ENCODE peak calls at places on chromosomes 3 and 15, in six cellular contexts. Q, H, I, L, S and R are unnamed samples.

GRCh38 chr3:12388185-12388584 is 96.1 kb upstream of the TSEN2 start:
- DNase-seq in I (no peak), S (no peak), L (no peak), Q (no peak), H (no peak), R (no peak)

GRCh38 chr3:132445812-132446211 is 28.5 kb downstream of the DNAJC13 start:
- DNase-seq in I (peak; percentile 83), L (no peak), Q (peak; percentile 61), S (no peak), H (no peak), R (peak; percentile 76)

GRCh38 chr3:59885103-59885502 is 835.3 kb upstream of the CFAP20DC start:
- DNase-seq in H (no peak), L (no peak), S (no peak), I (no peak), Q (no peak), R (no peak)

GRCh38 chr3:12553921-12554391 is 2.9 kb upstream of the MKRN2 start:
- DNase-seq in Q (no peak), H (peak; percentile 37), L (no peak), S (no peak), I (peak; percentile 29), R (no peak)

GRCh38 chr3:170301404-170301803 is 56.1 kb upstream of the SKIL start:
- DNase-seq in S (no peak), Q (peak; percentile 32), L (no peak), I (no peak), H (no peak), R (no peak)

GRCh38 chr3:100954199-100954935 is 38.9 kb downstream of the ABI3BP start:
- DNase-seq in H (no peak), I (no peak), Q (peak; percentile 47), S (no peak), L (no peak), R (no peak)

GRCh38 chr15:55475842-55476241 is 32.2 kb downstream of the DNAAF4 start:
- DNase-seq in H (no peak), S (no peak), I (no peak), Q (no peak), L (no peak), R (no peak)

GRCh38 chr3:139110072-139110830 is 65.6 kb upstream of the PRR23C start:
- DNase-seq in H (peak; percentile 10), S (no peak), I (no peak), L (no peak), Q (no peak), R (no peak)

GRCh38 chr3:27939510-27939909 is 217.4 kb upstream of the EOMES start:
- DNase-seq in S (no peak), H (no peak), Q (no peak), L (no peak), I (no peak), R (no peak)

GRCh38 chr3:38960953-38961622 is 90.7 kb downstream of the SCN11A start:
- DNase-seq in I (peak; percentile 60), S (peak; percentile 17), H (peak; percentile 76), L (peak; percentile 39), Q (peak; percentile 41), R (peak; percentile 76)

GRCh38 chr3:64360261-64360660 is 135.0 kb upstream of the PRICKLE2 start:
- DNase-seq in L (no peak), H (no peak), Q (no peak), S (no peak), I (no peak), R (no peak)

GRCh38 chr3:9066141-9066540 is 102.9 kb upstream of the RAD18 start:
- DNase-seq in Q (no peak), L (no peak), I (no peak), S (no peak), H (no peak), R (no peak)

GRCh38 chr15:91258436-91258779 is 158.4 kb downstream of the SV2B start:
- DNase-seq in S (no peak), Q (no peak), I (no peak), H (peak; percentile 64), L (no peak), R (peak; percentile 59)

GRCh38 chr3:150925751-150926201 is 20.5 kb upstream of the MINDY4B start:
- DNase-seq in L (peak; percentile 61), I (peak; percentile 25), H (peak; percentile 90), S (peak; percentile 36), Q (peak; percentile 4), R (peak; percentile 86)

GRCh38 chr3:141015486-141015885 is 35.7 kb upstream of the SPSB4 start:
- DNase-seq in L (no peak), H (no peak), I (no peak), Q (no peak), S (no peak), R (no peak)

GRCh38 chr3:184696643-184697042 is 15.2 kb downstream of the MAGEF1 start:
- DNase-seq in S (no peak), L (no peak), I (no peak), H (no peak), Q (no peak), R (no peak)

GRCh38 chr3:20043825-20044224 is 3.6 kb downstream of the KAT2B start:
- DNase-seq in Q (no peak), H (no peak), S (no peak), L (no peak), I (no peak), R (no peak)

GRCh38 chr3:190988102-190988501 is 125.6 kb upstream of the GMNC start:
- DNase-seq in S (no peak), L (no peak), H (no peak), Q (no peak), I (no peak), R (no peak)

GRCh38 chr3:69122398-69122797 is at the start of gene LMOD3:
- DNase-seq in I (peak; percentile 18), Q (no peak), S (no peak), L (no peak), H (no peak), R (no peak)

GRCh38 chr3:146640955-146641867 is 36.1 kb upstream of the PLSCR5 start:
- DNase-seq in L (no peak), I (peak; percentile 65), S (peak; percentile 29), Q (peak; percentile 37), H (no peak), R (peak; percentile 68)

GRCh38 chr3:119579366-119580147 is at the start of gene ADPRH:
- DNase-seq in L (no peak), I (peak; percentile 66), Q (peak; percentile 17), H (peak; percentile 82), S (peak; percentile 68), R (peak; percentile 88)

GRCh38 chr15:57056357-57056756 is 137.9 kb downstream of the TCF12 start:
- DNase-seq in I (no peak), L (no peak), Q (no peak), S (no peak), H (no peak), R (no peak)

GRCh38 chr3:197878427-197878826 is 71.6 kb upstream of the RPL35A start:
- DNase-seq in S (no peak), Q (no peak), I (no peak), H (no peak), L (no peak), R (no peak)

DNA sequence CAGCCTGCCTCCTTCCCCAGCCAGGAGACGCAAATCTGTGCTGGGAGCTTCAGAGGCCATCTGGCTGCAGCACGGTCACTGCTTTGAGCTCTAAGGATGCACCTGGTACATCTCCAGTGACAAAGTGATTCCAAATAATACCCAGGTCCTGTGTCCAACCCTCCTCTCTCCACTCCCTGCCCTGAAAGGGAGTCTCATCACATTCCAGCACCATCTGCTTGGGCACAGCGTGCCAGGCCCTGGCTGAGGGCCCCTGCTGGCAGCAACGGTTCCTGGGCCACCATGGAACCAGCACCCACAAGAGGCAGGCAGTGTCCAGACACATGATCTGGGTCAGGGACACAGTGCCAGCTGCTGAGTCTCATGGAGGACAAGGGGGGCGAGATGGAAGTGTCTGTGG is 81.3 kb downstream of the MTHFS start:
- DNase-seq in H (no peak), Q (no peak), S (no peak), L (no peak), I (no peak), R (no peak)
- H2BK15ac ChIP-seq in H (no peak overlapping the region), Q (no peak overlapping the region), S (no peak overlapping the region), L (no peak overlapping the region), I (no peak overlapping the region), R (no peak overlapping the region)

GRCh38 chr3:46092704-46093085 is 65.4 kb upstream of the XCR1 start:
- DNase-seq in S (no peak), I (no peak), L (no peak), Q (no peak), H (no peak), R (no peak)

GRCh38 chr3:46093327-46093932 is 66.1 kb upstream of the XCR1 start:
- DNase-seq in I (no peak), Q (no peak), H (no peak), S (no peak), L (no peak), R (no peak)

GRCh38 chr3:46091046-46091445 is 63.8 kb upstream of the XCR1 start:
- DNase-seq in I (no peak), H (no peak), S (no peak), Q (no peak), L (no peak), R (no peak)

GRCh38 chr3:46090161-46090591 is 62.9 kb upstream of the XCR1 start:
- DNase-seq in Q (no peak), S (no peak), H (no peak), L (no peak), I (peak; percentile 45), R (no peak)

GRCh38 chr3:46091971-46092703 is 64.9 kb upstream of the XCR1 start:
- DNase-seq in S (no peak), Q (no peak), L (no peak), I (no peak), H (no peak), R (no peak)
- H3K27ac ChIP-seq in S (no peak overlapping the region), Q (no peak overlapping the region), L (no peak overlapping the region), I (no peak overlapping the region), H (no peak overlapping the region), R (no peak overlapping the region)

GRCh38 chr3:196432137-196432879 is at the start of gene UBXN7:
- DNase-seq in S (peak; percentile 97), I (peak; percentile 94), Q (peak; percentile 90), L (peak; percentile 89), H (peak; percentile 96), R (peak; percentile 97)
- H2BK5ac ChIP-seq in S (peak within 1 kb of the TSS; percentile 99), I (peak within 1 kb of the TSS; percentile 86), Q (peak within 1 kb of the TSS; percentile 62), L (peak within 1 kb of the TSS; percentile 81), H (no peak within 1 kb of the TSS), R (peak within 1 kb of the TSS; percentile 3)

GRCh38 chr15:89426500-89426899 is 69.9 kb downstream of the RHCG start:
- DNase-seq in S (no peak), I (no peak), H (no peak), L (no peak), Q (no peak), R (no peak)

GRCh38 chr15:89430530-89431341 is 65.6 kb downstream of the RHCG start:
- DNase-seq in L (no peak), I (peak; percentile 71), Q (peak; percentile 43), S (peak; percentile 85), H (peak; percentile 91), R (peak; percentile 80)

GRCh38 chr15:89429023-89429422 is 67.4 kb downstream of the RHCG start:
- DNase-seq in L (no peak), I (peak; percentile 17), Q (no peak), H (no peak), S (no peak), R (no peak)

GRCh38 chr15:89428246-89428645 is 68.1 kb downstream of the RHCG start:
- DNase-seq in Q (no peak), I (no peak), S (no peak), L (no peak), H (no peak), R (no peak)

GRCh38 chr15:89429986-89430385 is 66.4 kb downstream of the RHCG start:
- DNase-seq in L (no peak), S (no peak), Q (no peak), H (no peak), I (no peak), R (no peak)
- H2BK15ac ChIP-seq in L (no peak overlapping the region), S (no peak overlapping the region), Q (no peak overlapping the region), H (no peak overlapping the region), I (no peak overlapping the region), R (no peak overlapping the region)

GRCh38 chr3:43087249-43087776 is 18.6 kb downstream of the POMGNT2 start:
- DNase-seq in I (no peak), H (no peak), Q (no peak), L (no peak), S (no peak), R (peak; percentile 37)
- H3K27ac ChIP-seq in I (no peak overlapping the region), H (no peak overlapping the region), Q (no peak overlapping the region), L (no peak overlapping the region), S (no peak overlapping the region), R (no peak overlapping the region)